ENCODE peak calls at places on chromosomes 6 and 20, in four cellular contexts. T, V, R and Y are unnamed samples.

GRCh38 chr20:2234788-2235187 is 61.0 kb upstream of the TGM3 start:
- DNase-seq in R (no peak), V (no peak), T (no peak), Y (no peak)

GRCh38 chr6:137736048-137736846 is 130.8 kb upstream of the TNFAIP3 start:
- DNase-seq in V (no peak), T (no peak), R (no peak), Y (no peak)

GRCh38 chr6:151731313-151731712 is 76.2 kb upstream of the ESR1 start:
- DNase-seq in V (no peak), T (no peak), R (no peak), Y (no peak)

GRCh38 chr6:3287308-3287707 is 28.6 kb downstream of the PSMG4 start:
- DNase-seq in R (no peak), T (no peak), V (peak), Y (no peak)

GRCh38 chr6:141483561-141484061 is 649.1 kb upstream of the GJE1 start:
- DNase-seq in R (peak), T (peak), V (no peak), Y (peak)

GRCh38 chr20:37511605-37512275 is 9.3 kb upstream of the NNAT start:
- DNase-seq in T (peak), R (no peak), V (no peak), Y (peak)

GRCh38 chr6:50850860-50851259 is 32.2 kb downstream of the TFAP2B start:
- DNase-seq in R (no peak), V (no peak), T (no peak), Y (no peak)

GRCh38 chr20:37179671-37180524 is 550 bp upstream of the MROH8 start:
- DNase-seq in V (no peak), R (peak), T (no peak), Y (no peak)

GRCh38 chr6:145457556-145457955 is 277.8 kb downstream of the EPM2A start:
- DNase-seq in V (no peak), R (no peak), T (no peak), Y (no peak)

GRCh38 chr6:157667211-157668033 is 155.6 kb upstream of the SNX9 start:
- DNase-seq in V (peak), T (peak), R (peak), Y (peak)

GRCh38 chr6:82641677-82642076 is 278.1 kb downstream of the TPBG start:
- DNase-seq in R (no peak), V (no peak), T (no peak), Y (no peak)

GRCh38 chr6:74504941-74505340 is 700.9 kb downstream of the COL12A1 start:
- DNase-seq in V (no peak), T (no peak), R (no peak), Y (no peak)

GRCh38 chr6:121443953-121444590 is 8.6 kb downstream of the GJA1 start:
- DNase-seq in R (peak), T (no peak), V (no peak), Y (no peak)

GRCh38 chr6:25706314-25707014 is 48.1 kb upstream of the SLC17A4 start:
- DNase-seq in T (no peak), V (no peak), R (peak), Y (no peak)

GRCh38 chr6:12422848-12423247 is 132.7 kb downstream of the EDN1 start:
- DNase-seq in R (no peak), V (no peak), T (no peak), Y (no peak)

GRCh38 chr6:38195113-38195635 is 375.6 kb downstream of the ZFAND3 start:
- DNase-seq in T (no peak), R (no peak), V (no peak), Y (no peak)

GRCh38 chr6:9224539-9224938 is 789.2 kb upstream of the SLC35B3 start:
- DNase-seq in V (no peak), R (peak), T (no peak), Y (no peak)

GRCh38 chr6:11318835-11319813 is 86.7 kb upstream of the NEDD9 start:
- DNase-seq in T (no peak), R (no peak), V (no peak), Y (no peak)

GRCh38 chr20:53157443-53158408 is 185.6 kb downstream of the TSHZ2 start:
- DNase-seq in R (peak), T (peak), V (no peak), Y (no peak)

GRCh38 chr6:80094017-80094416 is 12.5 kb upstream of the BCKDHB start:
- DNase-seq in R (peak), V (no peak), T (no peak), Y (no peak)

GRCh38 chr6:157380458-157380778 is 572 bp upstream of the ZDHHC14 start:
- DNase-seq in R (no peak), T (no peak), V (no peak), Y (no peak)

GRCh38 chr20:50919567-50919966 is 11.7 kb downstream of the ADNP start:
- DNase-seq in R (peak), T (no peak), V (peak), Y (no peak)

GRCh38 chr6:52551483-52552277 is 25.2 kb downstream of the TRAM2 start:
- DNase-seq in V (peak), T (no peak), R (peak), Y (no peak)

GRCh38 chr6:2667617-2668016 is 83.1 kb downstream of the MYLK4 start:
- DNase-seq in R (no peak), T (no peak), V (no peak), Y (no peak)

GRCh38 chr6:90375681-90376439 is 79.2 kb upstream of the BACH2 start:
- DNase-seq in T (peak), V (no peak), R (peak), Y (peak)

GRCh38 chr6:39044181-39044580 is 4.4 kb upstream of the GLP1R start:
- DNase-seq in R (no peak), T (no peak), V (no peak), Y (no peak)

GRCh38 chr6:132199343-132199742 is 201.9 kb downstream of the MOXD1 start:
- DNase-seq in V (no peak), T (peak), R (peak), Y (no peak)

GRCh38 chr6:47034421-47034820 is 7.7 kb downstream of the ADGRF1 start:
- DNase-seq in R (no peak), T (no peak), V (no peak), Y (no peak)

GRCh38 chr6:100879317-100879716 is 1.8 kb downstream of the ASCC3 start:
- DNase-seq in T (no peak), R (no peak), V (no peak), Y (no peak)
- H3K4me3 ChIP-seq in T (no peak), R (peak), V (no peak), Y (peak)

DNA sequence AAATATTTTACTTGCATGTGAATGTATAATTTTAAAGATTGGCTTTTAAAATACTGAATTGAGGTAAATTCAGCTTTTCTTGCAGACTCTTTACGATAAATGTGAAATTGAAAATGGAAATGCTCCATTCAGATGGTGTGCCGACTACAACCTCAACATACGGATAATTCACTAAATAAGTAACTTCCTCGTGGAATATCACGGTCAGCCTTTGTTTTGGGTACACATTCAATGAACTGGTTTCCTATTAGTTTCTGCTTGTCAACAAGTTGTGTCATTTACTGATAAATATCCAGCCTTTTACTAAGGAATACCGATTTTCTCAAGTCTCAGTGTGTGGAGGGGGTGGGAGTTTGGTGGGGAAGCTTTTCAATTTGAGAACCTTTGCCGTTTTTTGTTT is 2.4 kb upstream of the IRF4 start:
- DNase-seq in R (no peak), V (no peak), T (no peak), Y (no peak)
- H3K4me3 ChIP-seq in R (no peak), V (no peak), T (no peak), Y (no peak)

GRCh38 chr20:57620274-57620990 is at the start of gene ZBP1:
- DNase-seq in V (peak), R (no peak), T (no peak), Y (no peak)

GRCh38 chr20:57617079-57617795 is 3.0 kb downstream of the ZBP1 start:
- DNase-seq in R (no peak), V (peak), T (no peak), Y (no peak)

GRCh38 chr20:57619053-57619831 is 984 bp downstream of the ZBP1 start:
- DNase-seq in T (no peak), R (no peak), V (peak), Y (no peak)

GRCh38 chr20:57618091-57618765 is 2.0 kb downstream of the ZBP1 start:
- DNase-seq in R (no peak), T (no peak), V (no peak), Y (no peak)

GRCh38 chr20:57618766-57619052 is 1.5 kb downstream of the ZBP1 start:
- DNase-seq in V (no peak), T (no peak), R (no peak), Y (no peak)
- H3K4me3 ChIP-seq in V (no peak), T (no peak), R (no peak), Y (no peak)

GRCh38 chr6:17457405-17457804 is 64.0 kb downstream of the CAP2 start:
- DNase-seq in R (no peak), T (no peak), V (no peak), Y (no peak)
- H3K4me3 ChIP-seq in R (no peak), T (no peak), V (no peak), Y (no peak)

GRCh38 chr6:150056916-150057315 is 12.0 kb downstream of the ULBP3 start:
- DNase-seq in V (no peak), R (no peak), T (no peak), Y (no peak)
- H3K4me3 ChIP-seq in V (no peak), R (no peak), T (no peak), Y (no peak)

GRCh38 chr6:122995930-122996796 is at the start of gene CLVS2:
- DNase-seq in T (no peak), R (peak), V (peak), Y (no peak)

GRCh38 chr6:122994256-122994655 is 1.8 kb upstream of the CLVS2 start:
- DNase-seq in T (no peak), R (no peak), V (no peak), Y (no peak)

GRCh38 chr6:122998403-122998965 is 2.4 kb downstream of the CLVS2 start:
- DNase-seq in V (no peak), T (no peak), R (no peak), Y (no peak)

GRCh38 chr6:122997541-122998150 is 1.6 kb downstream of the CLVS2 start:
- DNase-seq in V (peak), R (no peak), T (no peak), Y (no peak)

DNA sequence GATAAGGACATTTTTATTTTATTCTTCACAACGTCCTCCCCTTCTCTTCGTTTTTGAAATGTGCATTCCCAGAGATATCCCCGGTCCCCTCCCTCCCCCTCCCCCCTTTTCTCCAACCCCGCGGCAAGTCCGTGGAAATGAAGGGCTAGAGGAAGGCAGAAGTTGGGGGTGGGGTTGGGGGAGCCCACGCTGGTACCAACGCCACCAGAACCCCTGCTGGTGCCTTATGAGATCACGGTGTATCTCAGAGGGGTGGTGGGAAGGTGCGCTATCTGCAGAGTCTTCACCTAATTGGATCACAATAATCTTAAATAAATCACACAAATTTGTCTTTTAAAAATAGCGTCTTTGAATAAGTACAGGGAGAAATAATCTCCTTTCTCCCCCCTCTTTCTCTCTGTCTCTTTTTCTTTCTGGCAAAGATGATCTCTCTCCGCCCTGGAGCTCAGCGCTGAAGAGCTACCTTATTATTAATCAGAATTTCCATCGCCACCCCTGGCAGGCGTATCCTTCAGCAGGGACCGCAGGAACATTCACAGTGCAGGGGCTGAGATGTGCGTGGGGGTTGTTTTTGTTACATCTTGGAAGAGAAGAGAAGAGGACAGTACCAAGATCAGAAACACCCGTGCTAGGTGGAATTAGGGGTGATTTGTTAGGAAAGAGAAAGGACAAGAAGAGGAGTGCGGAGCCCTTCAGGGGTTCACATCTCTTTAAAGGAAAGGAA is 924 bp downstream of the CLVS2 start:
- DNase-seq in V (no peak), T (no peak), R (no peak), Y (no peak)
- H3K4me3 ChIP-seq in V (no peak), T (no peak), R (no peak), Y (no peak)

GRCh38 chr6:124962617-124963415 is 579 bp downstream of the RNF217 start:
- DNase-seq in T (no peak), V (peak), R (peak), Y (no peak)

GRCh38 chr6:124964084-124964763 is 2.0 kb downstream of the RNF217 start:
- DNase-seq in R (peak), V (no peak), T (no peak), Y (no peak)

GRCh38 chr6:124967444-124967843 is 5.2 kb downstream of the RNF217 start:
- DNase-seq in V (no peak), R (no peak), T (no peak), Y (no peak)

GRCh38 chr6:124963416-124964083 is 1.3 kb downstream of the RNF217 start:
- DNase-seq in R (peak), V (no peak), T (no peak), Y (no peak)

DNA sequence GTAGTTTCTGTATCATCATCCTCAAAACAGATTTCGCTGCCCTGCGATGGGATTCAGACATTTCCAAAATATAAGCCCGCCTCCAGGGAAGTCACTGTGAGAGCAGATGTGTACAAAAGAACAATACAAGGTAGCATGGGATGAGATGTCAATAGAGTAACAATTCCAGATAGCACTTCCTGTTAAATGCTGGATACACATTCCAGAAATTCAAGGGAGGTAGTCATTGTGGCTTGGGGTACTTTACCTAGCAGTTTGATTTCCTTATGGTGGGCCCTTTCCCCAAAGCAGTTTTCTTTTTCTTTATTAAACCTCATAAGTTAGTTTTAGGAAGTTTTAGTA is 2.5 kb downstream of the RNF217 start:
- DNase-seq in T (no peak), R (peak), V (no peak), Y (no peak)
- H3K4me3 ChIP-seq in T (peak), R (peak), V (peak), Y (peak)

GRCh38 chr6:24355422-24355821 is 2.4 kb downstream of the DCDC2 start:
- DNase-seq in V (no peak), R (no peak), T (no peak), Y (no peak)
- H3K4me3 ChIP-seq in V (no peak), R (no peak), T (no peak), Y (no peak)

DNA sequence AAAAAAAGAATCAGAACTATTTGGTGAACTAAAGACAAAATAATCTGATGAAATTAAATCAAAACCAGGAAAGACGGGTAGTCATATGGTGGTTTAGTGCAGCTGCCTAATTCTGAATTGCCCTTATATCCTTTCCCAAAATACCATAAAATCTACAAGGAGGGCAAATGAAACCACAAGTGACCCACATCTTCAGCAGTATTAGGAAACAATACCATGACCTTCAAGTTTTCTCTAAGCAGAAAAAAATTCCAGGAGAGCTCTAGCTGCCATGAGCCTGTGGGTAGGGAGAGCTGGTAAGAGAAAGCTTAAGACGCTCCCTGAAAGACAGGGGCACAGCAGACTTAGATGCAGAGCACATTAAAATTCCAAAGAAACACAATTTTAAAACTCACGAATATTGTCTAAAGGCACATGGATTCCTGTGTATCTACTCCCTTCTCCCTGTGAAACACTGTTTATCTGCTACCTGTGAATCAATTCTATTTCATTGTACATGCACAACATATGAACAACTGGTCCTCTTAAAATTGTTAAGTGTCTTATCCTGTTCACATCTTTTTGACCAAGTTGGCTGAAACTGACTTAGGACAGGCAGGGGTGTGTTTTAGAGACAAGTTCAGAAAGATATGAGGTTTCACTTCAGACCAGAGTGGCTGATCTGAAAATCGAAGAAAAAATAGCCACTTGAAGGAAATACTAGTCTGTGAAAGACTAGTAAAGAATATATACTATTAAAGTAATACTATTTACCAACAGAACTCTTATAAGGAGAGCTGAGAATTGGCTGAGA is 153.6 kb upstream of the SHLD1 start:
- DNase-seq in T (no peak), R (no peak), V (no peak), Y (no peak)
- H3K4me3 ChIP-seq in T (no peak), R (no peak), V (no peak), Y (no peak)

GRCh38 chr6:35729349-35729678 is 7.5 kb upstream of the ARMC12 start:
- DNase-seq in T (no peak), V (no peak), R (no peak), Y (no peak)

GRCh38 chr6:35729722-35730121 is 7.1 kb upstream of the ARMC12 start:
- DNase-seq in V (no peak), R (no peak), T (no peak), Y (no peak)

GRCh38 chr6:35728663-35729348 is 8.0 kb upstream of the ARMC12 start:
- DNase-seq in V (no peak), T (no peak), R (no peak), Y (no peak)

GRCh38 chr6:35727206-35727934 is 9.5 kb upstream of the ARMC12 start:
- DNase-seq in R (peak), T (no peak), V (peak), Y (no peak)

GRCh38 chr6:35727935-35728662 is 8.7 kb upstream of the ARMC12 start:
- DNase-seq in T (peak), V (peak), R (peak), Y (peak)
- H3K4me3 ChIP-seq in T (peak), V (peak), R (peak), Y (peak)